ENCODE peak calls at places on chromosomes 2 and 18, in five cellular contexts. One of them, this sample, is unnamed.

GRCh38 chr2:136905779-136906178 is 140.4 kb downstream of the THSD7B start:
- DNase-seq in right atrium auricular region: no peak
- DNase-seq in OCI-LY7: no peak
- DNase-seq in choroid plexus epithelial cell: no peak
- DNase-seq in AG10803: no peak
- DNase-seq in this sample: no peak

GRCh38 chr2:12555012-12555645 is 161.6 kb upstream of the TRIB2 start:
- DNase-seq in AG10803: peak; percentile 32
- DNase-seq in choroid plexus epithelial cell: peak; percentile 76
- DNase-seq in right atrium auricular region: no peak
- DNase-seq in OCI-LY7: no peak
- DNase-seq in this sample: no peak

GRCh38 chr2:3526871-3527270 is 7.5 kb upstream of the ADI1 start:
- DNase-seq in right atrium auricular region: no peak
- DNase-seq in OCI-LY7: no peak
- DNase-seq in AG10803: no peak
- DNase-seq in choroid plexus epithelial cell: no peak
- DNase-seq in this sample: peak; percentile 45

GRCh38 chr18:23617412-23618009 is 31.2 kb upstream of the NPC1 start:
- DNase-seq in choroid plexus epithelial cell: no peak
- DNase-seq in AG10803: no peak
- DNase-seq in right atrium auricular region: no peak
- DNase-seq in OCI-LY7: no peak
- DNase-seq in this sample: no peak

GRCh38 chr2:224843141-224843540 is 127.0 kb upstream of the CCDC195 start:
- DNase-seq in choroid plexus epithelial cell: peak; percentile 65
- DNase-seq in right atrium auricular region: no peak
- DNase-seq in AG10803: peak; percentile 28
- DNase-seq in OCI-LY7: no peak
- DNase-seq in this sample: no peak

GRCh38 chr2:219210572-219211362 is 4.2 kb downstream of the ZFAND2B start:
- DNase-seq in OCI-LY7: no peak
- DNase-seq in AG10803: no peak
- DNase-seq in choroid plexus epithelial cell: no peak
- DNase-seq in right atrium auricular region: no peak
- DNase-seq in this sample: no peak

GRCh38 chr18:78238404-78239089 is 741.1 kb upstream of the SALL3 start:
- DNase-seq in choroid plexus epithelial cell: no peak
- DNase-seq in AG10803: no peak
- DNase-seq in OCI-LY7: no peak
- DNase-seq in right atrium auricular region: no peak
- DNase-seq in this sample: no peak

GRCh38 chr2:242053921-242054320 is 184.4 kb downstream of the RTP5 start:
- DNase-seq in choroid plexus epithelial cell: no peak
- DNase-seq in OCI-LY7: no peak
- DNase-seq in right atrium auricular region: no peak
- DNase-seq in AG10803: no peak
- DNase-seq in this sample: no peak

GRCh38 chr2:66929632-66930385 is 467.3 kb upstream of the ETAA1 start:
- DNase-seq in choroid plexus epithelial cell: peak; percentile 92
- DNase-seq in right atrium auricular region: no peak
- DNase-seq in OCI-LY7: no peak
- DNase-seq in AG10803: peak; percentile 82
- DNase-seq in this sample: no peak

GRCh38 chr2:120391905-120392665 is 46.1 kb downstream of the INHBB start:
- DNase-seq in OCI-LY7: no peak
- DNase-seq in right atrium auricular region: no peak
- DNase-seq in AG10803: no peak
- DNase-seq in choroid plexus epithelial cell: no peak
- DNase-seq in this sample: peak; percentile 59

GRCh38 chr2:43174368-43175186 is 51.8 kb downstream of the ZFP36L2 start:
- DNase-seq in right atrium auricular region: no peak
- DNase-seq in OCI-LY7: peak; percentile 81
- DNase-seq in choroid plexus epithelial cell: no peak
- DNase-seq in AG10803: no peak
- DNase-seq in this sample: no peak

GRCh38 chr2:48343571-48344440 is 186.1 kb upstream of the STON1 start:
- DNase-seq in OCI-LY7: no peak
- DNase-seq in choroid plexus epithelial cell: peak; percentile 93
- DNase-seq in AG10803: peak; percentile 61
- DNase-seq in right atrium auricular region: no peak
- DNase-seq in this sample: no peak

GRCh38 chr2:56522605-56523089 is 338.9 kb downstream of the CCDC85A start:
- DNase-seq in right atrium auricular region: no peak
- DNase-seq in OCI-LY7: no peak
- DNase-seq in choroid plexus epithelial cell: peak; percentile 31
- DNase-seq in AG10803: peak; percentile 33
- DNase-seq in this sample: no peak

GRCh38 chr2:48433682-48434081 is 96.3 kb upstream of the STON1 start:
- DNase-seq in AG10803: peak; percentile 37
- DNase-seq in OCI-LY7: peak; percentile 50
- DNase-seq in right atrium auricular region: no peak
- DNase-seq in choroid plexus epithelial cell: peak; percentile 60
- DNase-seq in this sample: no peak

GRCh38 chr2:26606847-26607190 is 34.3 kb downstream of the CIB4 start:
- DNase-seq in right atrium auricular region: no peak
- DNase-seq in OCI-LY7: no peak
- DNase-seq in AG10803: no peak
- DNase-seq in choroid plexus epithelial cell: no peak
- DNase-seq in this sample: peak; percentile 54

GRCh38 chr2:43084699-43085091 is 141.7 kb downstream of the ZFP36L2 start:
- DNase-seq in AG10803: peak; percentile 89
- DNase-seq in right atrium auricular region: no peak
- DNase-seq in OCI-LY7: no peak
- DNase-seq in choroid plexus epithelial cell: peak; percentile 72
- DNase-seq in this sample: no peak

GRCh38 chr2:86039963-86040655 is 65.6 kb downstream of the POLR1A start:
- DNase-seq in OCI-LY7: no peak
- DNase-seq in choroid plexus epithelial cell: no peak
- DNase-seq in right atrium auricular region: no peak
- DNase-seq in AG10803: no peak
- DNase-seq in this sample: no peak

GRCh38 chr18:49178736-49179135 is 228.0 kb upstream of the SMAD7 start:
- DNase-seq in choroid plexus epithelial cell: peak; percentile 46
- DNase-seq in OCI-LY7: peak; percentile 13
- DNase-seq in right atrium auricular region: no peak
- DNase-seq in AG10803: peak; percentile 29
- DNase-seq in this sample: no peak

GRCh38 chr2:42959148-42959992 is 167.0 kb upstream of the HAAO start:
- DNase-seq in AG10803: peak; percentile 86
- DNase-seq in choroid plexus epithelial cell: peak; percentile 65
- DNase-seq in right atrium auricular region: peak; percentile 82
- DNase-seq in OCI-LY7: no peak
- DNase-seq in this sample: no peak

GRCh38 chr2:60530660-60531276 is 22.7 kb downstream of the BCL11A start:
- DNase-seq in AG10803: no peak
- DNase-seq in right atrium auricular region: no peak
- DNase-seq in OCI-LY7: peak; percentile 45
- DNase-seq in choroid plexus epithelial cell: peak; percentile 53
- DNase-seq in this sample: no peak

GRCh38 chr2:64101141-64101591 is 43.1 kb downstream of the PELI1 start:
- DNase-seq in AG10803: peak; percentile 61
- DNase-seq in OCI-LY7: peak; percentile 52
- DNase-seq in right atrium auricular region: no peak
- DNase-seq in choroid plexus epithelial cell: no peak
- DNase-seq in this sample: no peak

DNA sequence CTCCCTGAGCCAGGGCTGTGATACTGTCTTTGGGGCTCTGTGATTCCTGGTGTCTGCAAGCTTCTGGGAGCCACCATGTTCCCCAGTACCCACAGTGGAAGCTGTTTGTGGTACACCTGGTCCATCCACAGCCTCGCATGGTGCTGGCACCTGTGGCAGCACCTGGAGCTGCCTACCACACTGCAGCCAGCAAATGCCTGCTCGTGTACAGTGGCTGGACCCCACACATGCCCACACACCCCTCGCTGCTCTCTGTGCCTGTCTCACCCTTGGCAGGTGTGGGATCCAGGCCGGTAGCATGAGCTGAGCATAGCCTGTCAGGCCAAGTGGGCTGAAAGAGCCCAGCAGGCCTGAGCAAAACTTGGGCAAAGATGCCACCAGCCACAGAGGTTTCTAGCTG is 41.8 kb upstream of the CSRNP3 start:
- DNase-seq in OCI-LY7: no peak
- DNase-seq in AG10803: no peak
- DNase-seq in right atrium auricular region: no peak
- DNase-seq in choroid plexus epithelial cell: no peak
- DNase-seq in this sample: no peak
- TF ChIP-seq CTCF in OCI-LY7: no peak
- TF ChIP-seq CTCF in AG10803: no peak
- TF ChIP-seq CTCF in right atrium auricular region: no peak
- TF ChIP-seq CTCF in choroid plexus epithelial cell: no peak
- TF ChIP-seq CTCF in this sample: no peak

GRCh38 chr2:133266075-133266925 is 302.0 kb downstream of the NCKAP5 start:
- DNase-seq in OCI-LY7: no peak
- DNase-seq in AG10803: peak; percentile 10
- DNase-seq in right atrium auricular region: no peak
- DNase-seq in choroid plexus epithelial cell: no peak
- DNase-seq in this sample: no peak
- TF ChIP-seq CTCF in OCI-LY7: no peak
- TF ChIP-seq CTCF in AG10803: no peak
- TF ChIP-seq CTCF in right atrium auricular region: no peak
- TF ChIP-seq CTCF in choroid plexus epithelial cell: peak; percentile 20
- TF ChIP-seq CTCF in this sample: peak; percentile 52

DNA sequence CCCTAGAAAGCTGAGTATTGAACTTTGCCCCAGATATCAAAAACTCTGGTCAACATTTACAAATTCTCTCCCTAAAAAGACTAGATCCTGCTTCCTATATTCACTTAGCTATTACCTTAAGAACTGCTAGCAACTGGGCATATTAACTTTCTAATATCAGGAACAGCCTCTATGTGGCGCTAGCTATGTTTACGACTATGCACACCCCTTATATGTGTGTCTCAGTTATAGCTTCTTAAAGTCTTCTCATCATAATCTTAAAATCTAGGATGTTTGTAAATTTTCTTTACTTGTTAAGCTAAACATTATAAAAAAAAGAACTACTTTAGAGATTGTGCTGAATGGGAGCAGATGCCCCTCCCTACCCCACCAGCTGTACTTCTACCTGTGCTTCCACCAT is 1.7 kb upstream of the STAMBP start:
- DNase-seq in OCI-LY7: peak; percentile 60
- DNase-seq in right atrium auricular region: no peak
- DNase-seq in AG10803: peak; percentile 34
- DNase-seq in choroid plexus epithelial cell: peak; percentile 78
- DNase-seq in this sample: no peak
- TF ChIP-seq CTCF in OCI-LY7: peak; percentile 84
- TF ChIP-seq CTCF in right atrium auricular region: peak; percentile 34
- TF ChIP-seq CTCF in AG10803: peak; percentile 52
- TF ChIP-seq CTCF in choroid plexus epithelial cell: peak; percentile 59
- TF ChIP-seq CTCF in this sample: peak; percentile 58

GRCh38 chr2:173287594-173287993 is 67.1 kb upstream of the CDCA7 start:
- DNase-seq in OCI-LY7: no peak
- DNase-seq in right atrium auricular region: no peak
- DNase-seq in AG10803: no peak
- DNase-seq in choroid plexus epithelial cell: no peak
- DNase-seq in this sample: no peak

GRCh38 chr2:173282795-173283545 is 71.7 kb upstream of the CDCA7 start:
- DNase-seq in choroid plexus epithelial cell: no peak
- DNase-seq in right atrium auricular region: no peak
- DNase-seq in AG10803: no peak
- DNase-seq in OCI-LY7: no peak
- DNase-seq in this sample: no peak

GRCh38 chr2:173290046-173290445 is 64.6 kb upstream of the CDCA7 start:
- DNase-seq in right atrium auricular region: no peak
- DNase-seq in OCI-LY7: no peak
- DNase-seq in AG10803: no peak
- DNase-seq in choroid plexus epithelial cell: peak; percentile 20
- DNase-seq in this sample: no peak

GRCh38 chr2:173288561-173288960 is 66.1 kb upstream of the CDCA7 start:
- DNase-seq in AG10803: peak; percentile 9
- DNase-seq in right atrium auricular region: no peak
- DNase-seq in OCI-LY7: no peak
- DNase-seq in choroid plexus epithelial cell: peak; percentile 55
- DNase-seq in this sample: no peak

GRCh38 chr2:173286153-173286809 is 68.4 kb upstream of the CDCA7 start:
- DNase-seq in OCI-LY7: peak; percentile 53
- DNase-seq in AG10803: no peak
- DNase-seq in right atrium auricular region: no peak
- DNase-seq in choroid plexus epithelial cell: no peak
- DNase-seq in this sample: no peak
- TF ChIP-seq CTCF in OCI-LY7: peak; percentile 75
- TF ChIP-seq CTCF in AG10803: no peak
- TF ChIP-seq CTCF in right atrium auricular region: no peak
- TF ChIP-seq CTCF in choroid plexus epithelial cell: no peak
- TF ChIP-seq CTCF in this sample: no peak